ENCODE peak calls at places on chromosomes 5 and 9, in eight cellular contexts. Y is stimulated activated CD4-positive, alpha-beta T cell treated with anti-CD3 and anti-CD28 coated beads, Interleukin-4, amount 100 ng/mL, for 4 hours; T is activated naive CD8-positive, alpha-beta T cell treated with anti-CD3 and anti-CD28 coated beads, Interleukin-2, amount 50 U/mL, for 24 hours; K is T1000; E is fibroblast of lung; S is ELF-1; M is lower lobe of right lung; L is NCI-H446. D is an unnamed sample.

GRCh38 chr9:16243798-16244197 is 626.7 kb downstream of the BNC2 start:
- DNase-seq in K (no peak), M (no peak), L (no peak), E (no peak), T (no peak), Y (no peak), S (peak; percentile 98), D (no peak)

GRCh38 chr9:107275530-107275929 is 7.5 kb upstream of the RAD23B start:
- DNase-seq in Y (no peak), K (no peak), T (no peak), L (no peak), S (no peak), E (no peak), M (no peak), D (no peak)

GRCh38 chr5:178297751-178298150 is 65.1 kb upstream of the PHYKPL start:
- DNase-seq in L (no peak), Y (no peak), K (no peak), S (no peak), M (peak; percentile 20), T (no peak), E (no peak), D (no peak)

GRCh38 chr9:84953252-84953773 is 283.8 kb downstream of the NTRK2 start:
- DNase-seq in E (no peak), T (no peak), L (no peak), S (peak; percentile 34), Y (no peak), K (no peak), M (no peak), D (no peak)

GRCh38 chr9:25513509-25514033 is 164.7 kb downstream of the TUSC1 start:
- DNase-seq in S (peak; percentile 32), M (no peak), Y (no peak), E (no peak), K (no peak), L (no peak), T (no peak), D (no peak)

GRCh38 chr5:131536211-131536826 is 98.7 kb downstream of the RAPGEF6 start:
- DNase-seq in M (no peak), Y (no peak), L (peak; percentile 20), E (peak; percentile 66), T (no peak), K (no peak), S (no peak), D (no peak)

GRCh38 chr5:55864606-55865541 is 13.7 kb downstream of the IL31RA start:
- DNase-seq in S (no peak), E (peak; percentile 9), Y (no peak), T (no peak), M (no peak), K (no peak), L (no peak), D (no peak)

GRCh38 chr9:26735160-26735559 is 157.4 kb downstream of the CAAP1 start:
- DNase-seq in E (no peak), K (no peak), L (no peak), T (no peak), Y (no peak), M (no peak), S (peak; percentile 10), D (no peak)

GRCh38 chr9:105877719-105878118 is 183.4 kb downstream of the TMEM38B start:
- DNase-seq in K (no peak), L (peak; percentile 71), Y (no peak), M (no peak), S (no peak), T (no peak), E (no peak), D (no peak)

GRCh38 chr9:5863092-5863746 is 27.5 kb upstream of the MLANA start:
- DNase-seq in T (no peak), M (no peak), S (no peak), L (no peak), E (no peak), K (no peak), Y (no peak), D (no peak)

GRCh38 chr9:129482521-129483466 is 138.1 kb downstream of the C9orf50 start:
- DNase-seq in K (peak; percentile 81), Y (peak; percentile 48), T (peak; percentile 50), M (peak; percentile 84), L (peak; percentile 79), E (peak; percentile 90), S (peak; percentile 70), D (peak; percentile 47)

GRCh38 chr9:71985070-71985956 is 73.9 kb downstream of the C9orf85 start:
- DNase-seq in M (no peak), K (no peak), L (no peak), T (no peak), Y (no peak), E (no peak), S (peak; percentile 57), D (no peak)

GRCh38 chr5:96084874-96085545 is 123.4 kb upstream of the ELL2 start:
- DNase-seq in E (no peak), M (no peak), Y (no peak), K (no peak), L (no peak), S (no peak), T (no peak), D (no peak)

GRCh38 chr9:20297646-20298084 is 324.6 kb downstream of the MLLT3 start:
- DNase-seq in S (no peak), L (no peak), T (no peak), Y (no peak), E (peak; percentile 84), M (no peak), K (no peak), D (no peak)

GRCh38 chr5:173198049-173198448 is 37.0 kb downstream of the NKX2-5 start:
- DNase-seq in T (no peak), M (no peak), L (no peak), S (no peak), E (no peak), K (no peak), Y (no peak), D (no peak)

GRCh38 chr5:79712741-79713140 is 23.1 kb downstream of the CMYA5 start:
- DNase-seq in Y (no peak), M (no peak), E (no peak), K (no peak), T (no peak), S (no peak), L (no peak), D (no peak)

GRCh38 chr5:29702875-29703274 is 1490.6 kb upstream of the CDH6 start:
- DNase-seq in M (no peak), K (no peak), Y (no peak), T (no peak), L (no peak), S (no peak), E (no peak), D (no peak)

GRCh38 chr5:138032028-138032571 is 779 bp downstream of the FAM13B start:
- DNase-seq in Y (no peak), L (no peak), K (peak; percentile 45), T (no peak), M (peak; percentile 83), S (no peak), E (peak; percentile 44), D (no peak)